ENCODE peak calls at places on chromosome 2, in six cellular contexts. N is endothelial cell of umbilical vein, E is uterus, U is cardiac muscle cell, F is fibroblast of pulmonary artery, O is choroid plexus epithelial cell. D is an unnamed sample.

GRCh38 chr2:51795248-51795888 is 763.4 kb upstream of the NRXN1 start:
- DNase-seq in N (peak; percentile 14), F (no peak), U (peak; percentile 5), E (no peak), O (peak; percentile 18), D (no peak)

GRCh38 chr2:237413293-237414055 is 490 bp downstream of the COL6A3 start:
- DNase-seq in U (no peak), F (peak; percentile 46), N (no peak), O (peak; percentile 63), E (peak; percentile 52), D (no peak)

GRCh38 chr2:233380132-233381012 is 26.1 kb downstream of the DGKD start:
- DNase-seq in O (peak; percentile 38), E (no peak), U (peak; percentile 50), N (no peak), F (peak; percentile 35), D (no peak)

GRCh38 chr2:118667964-118668363 is 179.5 kb downstream of the EN1 start:
- DNase-seq in E (no peak), O (peak; percentile 67), N (no peak), F (peak; percentile 53), U (peak; percentile 62), D (peak; percentile 67)

GRCh38 chr2:134917958-134918517 is 584 bp upstream of the CCNT2 start:
- DNase-seq in O (no peak), F (no peak), E (no peak), N (peak; percentile 92), U (no peak), D (no peak)

GRCh38 chr2:214203199-214203598 is 207.7 kb upstream of the VWC2L start:
- DNase-seq in U (no peak), F (no peak), O (peak; percentile 0), N (no peak), E (no peak), D (peak; percentile 31)

GRCh38 chr2:203646266-203646864 is 60.1 kb upstream of the CD28 start:
- DNase-seq in U (no peak), N (no peak), F (no peak), E (no peak), O (no peak), D (no peak)

GRCh38 chr2:130756041-130756720 is 841 bp downstream of the AMER3 start:
- DNase-seq in E (no peak), N (no peak), O (peak; percentile 6), F (peak; percentile 13), U (peak; percentile 28), D (no peak)

GRCh38 chr2:63820969-63821368 is 20.7 kb upstream of the UGP2 start:
- DNase-seq in N (no peak), O (no peak), E (no peak), F (no peak), U (no peak), D (no peak)

GRCh38 chr2:190209579-190209978 is 110.0 kb downstream of the HIBCH start:
- DNase-seq in N (no peak), E (no peak), O (no peak), U (no peak), F (no peak), D (no peak)

GRCh38 chr2:10225291-10226031 is 77.2 kb upstream of the HPCAL1 start:
- DNase-seq in U (no peak), F (no peak), O (no peak), N (no peak), E (peak; percentile 13), D (no peak)

GRCh38 chr2:14907014-14907612 is 274.6 kb downstream of the LRATD1 start:
- DNase-seq in O (no peak), N (no peak), F (no peak), E (no peak), U (no peak), D (no peak)

GRCh38 chr2:44245068-44245861 is 30.0 kb upstream of the SLC3A1 start:
- DNase-seq in N (no peak), U (no peak), E (no peak), O (no peak), F (no peak), D (no peak)

GRCh38 chr2:85326406-85326945 is 1.3 kb downstream of the TGOLN2 start:
- DNase-seq in U (peak; percentile 64), N (peak; percentile 49), F (peak; percentile 71), O (peak; percentile 30), E (no peak), D (no peak)

GRCh38 chr2:178819147-178819875 is 12.1 kb upstream of the TTN start:
- DNase-seq in F (no peak), O (peak; percentile 35), E (no peak), U (no peak), N (peak; percentile 6), D (no peak)

GRCh38 chr2:83587309-83587708 is 871.8 kb downstream of the SUCLG1 start:
- DNase-seq in O (no peak), F (no peak), U (no peak), N (no peak), E (no peak), D (no peak)

GRCh38 chr2:127422631-127423475 is 4.6 kb downstream of the PROC start:
- DNase-seq in U (no peak), E (no peak), N (peak; percentile 11), F (no peak), O (no peak), D (no peak)

GRCh38 chr2:176174382-176174834 is 14.1 kb upstream of the HOXD1 start:
- DNase-seq in N (no peak), E (peak; percentile 34), U (no peak), F (no peak), O (no peak), D (no peak)

GRCh38 chr2:61626827-61627226 is 88.7 kb upstream of the XPO1 start:
- DNase-seq in O (no peak), F (no peak), N (no peak), E (no peak), U (no peak), D (no peak)

GRCh38 chr2:190504912-190505311 is 29.6 kb downstream of the NEMP2 start:
- DNase-seq in F (no peak), E (no peak), N (no peak), O (no peak), U (no peak), D (no peak)

GRCh38 chr2:120856421-120856862 is 120.8 kb downstream of the GLI2 start:
- DNase-seq in U (peak; percentile 56), O (peak; percentile 32), N (no peak), E (peak; percentile 41), F (peak; percentile 51), D (no peak)

GRCh38 chr2:70962211-70962884 is 16.1 kb upstream of the ANKRD53 start:
- DNase-seq in N (no peak), O (no peak), E (no peak), F (no peak), U (no peak), D (no peak)

GRCh38 chr2:120804446-120804845 is 68.8 kb downstream of the GLI2 start:
- DNase-seq in U (no peak), E (no peak), N (no peak), F (no peak), O (no peak), D (no peak)

DNA sequence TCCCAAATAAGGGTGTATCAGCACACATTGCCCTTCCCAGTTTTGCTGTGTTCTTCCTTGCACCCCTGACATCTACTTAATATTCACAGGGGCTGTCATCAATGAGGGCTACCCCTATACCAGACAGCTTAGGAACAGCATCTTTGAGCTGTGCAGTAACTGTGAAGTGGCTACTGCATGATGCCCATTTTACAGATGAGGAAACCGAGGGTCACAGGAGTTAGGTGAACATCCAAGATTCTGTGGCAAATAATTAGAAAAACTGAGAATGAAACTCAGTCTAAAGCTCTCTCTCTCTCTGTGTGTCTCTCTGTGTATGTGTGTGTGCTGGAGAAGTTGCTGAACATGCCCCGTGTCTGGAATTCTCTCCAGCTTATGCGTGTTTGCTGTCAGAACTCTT is 430.5 kb upstream of the HS6ST1 start:
- DNase-seq in U (no peak), E (no peak), O (no peak), F (no peak), N (no peak), D (no peak)
- H3K4me3 ChIP-seq in U (no peak overlapping the region), E (no peak overlapping the region), O (no peak overlapping the region), F (no peak overlapping the region), N (no peak overlapping the region), D (no peak overlapping the region)

DNA sequence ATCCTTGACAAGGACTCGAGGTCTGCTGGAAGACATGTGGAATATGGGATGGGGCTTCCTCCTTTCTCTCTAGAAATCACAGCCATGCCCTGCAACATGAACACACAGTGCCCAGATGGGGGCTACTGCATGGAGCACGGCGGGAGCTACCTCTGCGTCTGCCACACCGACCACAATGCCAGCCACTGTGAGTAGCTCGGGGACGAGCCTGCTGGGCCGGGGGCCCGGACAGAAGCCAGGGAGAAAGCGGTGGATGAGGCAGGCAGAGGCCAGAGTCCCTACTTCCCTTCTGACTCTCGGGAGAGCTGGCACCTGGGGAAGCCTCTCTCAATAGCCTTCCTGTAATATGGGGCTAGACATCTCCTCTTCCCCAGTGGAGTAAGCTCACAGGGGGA is 50.5 kb downstream of the SNED1 start:
- DNase-seq in U (no peak), E (no peak), F (no peak), O (no peak), N (no peak), D (no peak)
- TF ChIP-seq CTCF in U (no peak), E (no peak), F (no peak), O (no peak), N (no peak), D (no peak)

GRCh38 chr2:224709276-224709675 is 6.9 kb downstream of the CCDC195 start:
- DNase-seq in E (no peak), O (no peak), F (no peak), U (no peak), N (no peak), D (no peak)

GRCh38 chr2:224712346-224712745 is 3.8 kb downstream of the CCDC195 start:
- DNase-seq in U (peak; percentile 62), O (peak; percentile 61), E (no peak), N (no peak), F (peak; percentile 13), D (no peak)

GRCh38 chr2:224711381-224711780 is 4.8 kb downstream of the CCDC195 start:
- DNase-seq in U (no peak), F (no peak), O (no peak), E (no peak), N (no peak), D (no peak)

GRCh38 chr2:224716201-224716600 is at the start of gene CCDC195:
- DNase-seq in U (no peak), O (no peak), N (no peak), F (no peak), E (no peak), D (no peak)

DNA sequence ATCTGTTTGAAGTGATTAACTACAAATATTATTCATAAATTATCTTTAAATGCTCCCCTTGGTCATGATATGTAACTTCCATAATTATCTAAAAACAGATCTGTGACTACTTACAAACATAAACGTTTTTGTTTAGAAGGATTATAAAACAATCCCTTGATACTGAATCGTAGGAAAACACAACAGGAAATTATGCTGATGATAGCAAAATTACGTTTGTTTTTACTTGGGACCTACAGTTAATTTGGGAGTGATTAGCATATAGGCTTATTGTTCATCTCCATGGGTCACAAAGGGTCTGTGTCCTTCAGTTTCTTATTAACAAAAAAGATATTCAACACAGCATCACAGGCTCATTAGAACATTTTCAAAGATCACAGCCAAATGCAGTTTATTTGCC is 4.3 kb downstream of the CCDC195 start:
- DNase-seq in U (no peak), O (no peak), E (no peak), N (no peak), F (no peak), D (no peak)
- H3K4me3 ChIP-seq in U (no peak overlapping the region), O (no peak overlapping the region), E (no peak overlapping the region), N (no peak overlapping the region), F (no peak overlapping the region), D (no peak overlapping the region)

DNA sequence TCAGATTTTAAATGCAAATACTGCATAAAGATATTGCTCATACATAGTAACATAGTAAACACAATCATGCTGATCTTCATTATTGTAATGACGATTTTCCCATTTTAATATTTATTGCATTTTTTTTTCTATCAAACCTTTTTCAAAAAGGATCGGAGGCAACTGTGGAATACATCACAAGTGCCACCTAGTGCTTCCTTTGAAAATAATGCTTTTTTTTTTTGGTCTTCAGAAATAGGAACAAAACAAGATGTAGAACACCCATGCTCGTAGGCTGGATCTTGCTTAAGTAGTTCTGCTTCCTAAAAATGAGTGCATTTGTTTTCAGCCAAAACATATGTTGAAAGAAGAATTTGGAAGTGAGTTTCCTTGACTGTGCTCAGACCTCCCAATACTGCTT is 35.7 kb upstream of the GPR155 start:
- DNase-seq in U (peak; percentile 19), O (peak; percentile 44), N (peak; percentile 14), F (peak; percentile 33), E (no peak), D (no peak)
- TF ChIP-seq CTCF in U (peak; percentile 30), O (peak; percentile 46), N (peak; percentile 3), F (peak; percentile 25), E (no peak), D (no peak)

D was measured in astrocyte of the cerebellum.